ENCODE peak calls at places on chromosomes 4 and X, in nine cellular contexts. N is T-helper 1 cell, K is EH, E is retinal pigment epithelial cell, G is NCI-H2227 treated with DMSO at 0.1 percent for 48 hours, O is ACHN, J is neural crest cell, V is A673, Q is activated T-cell treated with anti-CD3 and anti-CD28 coated beads for 24 hours. P is an unnamed sample.

GRCh38 chr4:110087116-110087708 is 111.2 kb downstream of the ELOVL6 start:
- DNase-seq in N (no peak), E (peak; percentile 80), V (peak; percentile 94), K (peak; percentile 79), G (peak; percentile 65), Q (no peak), J (no peak), O (peak; percentile 42), P (no peak)

GRCh38 chrX:130728208-130728607 is 174.8 kb downstream of the ENOX2 start:
- DNase-seq in K (peak; percentile 76), Q (no peak), J (no peak), E (no peak), N (no peak), V (no peak), G (no peak), O (no peak), P (no peak)

GRCh38 chrX:38841766-38842165 is 40.5 kb downstream of the MID1IP1 start:
- DNase-seq in N (no peak), J (no peak), G (no peak), K (no peak), O (no peak), Q (no peak), V (no peak), E (no peak), P (no peak)

GRCh38 chr4:12723849-12724447 is 760.2 kb downstream of the RAB28 start:
- DNase-seq in E (no peak), J (no peak), Q (no peak), K (no peak), G (no peak), N (no peak), O (no peak), V (peak; percentile 3), P (no peak)

GRCh38 chr4:75345436-75345835 is 168.8 kb downstream of the RCHY1 start:
- DNase-seq in N (no peak), J (no peak), O (no peak), V (no peak), E (no peak), K (peak; percentile 53), G (no peak), Q (no peak), P (no peak)

GRCh38 chr4:38803833-38804653 is 548 bp downstream of the TLR1 start:
- DNase-seq in K (no peak), V (no peak), J (no peak), O (no peak), E (no peak), Q (peak; percentile 15), N (no peak), G (no peak), P (no peak)

GRCh38 chr4:125693233-125693632 is 378.5 kb downstream of the FAT4 start:
- DNase-seq in J (no peak), Q (no peak), G (no peak), N (no peak), E (no peak), K (no peak), O (no peak), V (no peak), P (no peak)

GRCh38 chr4:181157647-181158046 is 1085.6 kb upstream of the TENM3 start:
- DNase-seq in E (no peak), J (no peak), G (no peak), V (no peak), N (no peak), K (no peak), O (no peak), Q (no peak), P (no peak)

GRCh38 chr4:158496030-158496741 is 25.5 kb upstream of the RXFP1 start:
- DNase-seq in Q (no peak), K (no peak), O (peak; percentile 43), N (no peak), J (peak; percentile 32), E (no peak), V (peak; percentile 45), G (no peak), P (no peak)

GRCh38 chr4:30537462-30537861 is 182.7 kb upstream of the PCDH7 start:
- DNase-seq in V (peak; percentile 56), K (peak; percentile 21), J (no peak), Q (no peak), G (no peak), O (peak; percentile 72), E (peak; percentile 81), N (no peak), P (no peak)

GRCh38 chrX:151680805-151681204 is 14.5 kb upstream of the PRRG3 start:
- DNase-seq in J (peak; percentile 59), V (peak; percentile 58), E (no peak), K (peak; percentile 30), Q (peak; percentile 48), O (peak; percentile 34), G (no peak), N (peak; percentile 35), P (no peak)

GRCh38 chr4:158253350-158253980 is 43.2 kb downstream of the TMEM144 start:
- DNase-seq in G (peak; percentile 65), O (peak; percentile 54), E (no peak), Q (peak; percentile 16), V (peak; percentile 87), N (peak; percentile 11), J (peak; percentile 66), K (peak; percentile 65), P (no peak)

GRCh38 chrX:118116308-118117068 is at the start of gene KLHL13:
- DNase-seq in E (no peak), O (peak; percentile 41), V (peak; percentile 55), G (no peak), Q (no peak), N (no peak), K (peak; percentile 1), J (peak; percentile 17), P (no peak)

GRCh38 chr4:71382125-71382524 is 43.3 kb downstream of the SLC4A4 start:
- DNase-seq in O (no peak), Q (no peak), V (no peak), G (no peak), E (no peak), J (no peak), N (no peak), K (no peak), P (no peak)

GRCh38 chr4:169650227-169650936 is 30.0 kb downstream of the CLCN3 start:
- DNase-seq in N (no peak), J (no peak), E (no peak), O (no peak), V (no peak), G (no peak), K (no peak), Q (no peak), P (no peak)

GRCh38 chr4:81648576-81649272 is 177.0 kb upstream of the RASGEF1B start:
- DNase-seq in G (no peak), V (no peak), O (peak; percentile 69), J (no peak), N (peak; percentile 1), K (no peak), Q (peak; percentile 23), E (no peak), P (no peak)

GRCh38 chrX:42714981-42715688 is 62.8 kb downstream of the PPP1R2C start:
- DNase-seq in E (peak; percentile 31), V (peak; percentile 30), K (peak; percentile 10), G (peak; percentile 47), O (peak; percentile 8), J (peak; percentile 57), Q (peak; percentile 11), N (peak; percentile 9), P (no peak)

GRCh38 chrX:11724122-11725017 is 33.7 kb upstream of the MSL3 start:
- DNase-seq in N (no peak), V (peak; percentile 49), Q (no peak), E (peak; percentile 2), O (peak; percentile 24), J (no peak), K (peak; percentile 40), G (peak; percentile 28), P (no peak)

GRCh38 chrX:39163585-39163984 is 362.3 kb downstream of the MID1IP1 start:
- DNase-seq in V (no peak), N (no peak), G (no peak), J (no peak), Q (no peak), K (no peak), O (no peak), E (no peak), P (no peak)

GRCh38 chrX:645024-645376 is 14.4 kb downstream of the SHOX start:
- DNase-seq in N (no peak), O (no peak), V (no peak), G (no peak), Q (no peak), J (no peak), E (no peak), K (peak; percentile 85), P (peak; percentile 56)

GRCh38 chrX:118974088-118974907 is at the start of gene LONRF3:
- DNase-seq in V (peak; percentile 40), O (peak; percentile 35), G (peak; percentile 22), Q (peak; percentile 36), N (peak; percentile 63), E (no peak), J (no peak), K (peak; percentile 49), P (no peak)

GRCh38 chr4:163063891-163064290 is 102.8 kb downstream of the NAF1 start:
- DNase-seq in J (no peak), K (peak; percentile 60), Q (no peak), E (peak; percentile 49), V (no peak), N (no peak), G (no peak), O (peak; percentile 69), P (no peak)

GRCh38 chr4:94757192-94758140 is at the start of gene BMPR1B:
- DNase-seq in N (no peak), O (peak; percentile 70), K (peak; percentile 55), Q (no peak), J (peak; percentile 42), G (no peak), V (peak; percentile 80), E (peak; percentile 50), P (no peak)

GRCh38 chr4:84418032-84418709 is 80.9 kb downstream of the NKX6-1 start:
- DNase-seq in N (no peak), E (no peak), V (peak; percentile 0), G (peak; percentile 7), Q (no peak), K (no peak), J (no peak), O (no peak), P (no peak)

GRCh38 chrX:37956223-37956622 is 50.1 kb upstream of the SYTL5 start:
- DNase-seq in G (no peak), E (no peak), J (no peak), K (no peak), O (no peak), N (no peak), V (no peak), Q (no peak), P (no peak)